ENCODE peak calls at places on chromosomes 12 and 14, in seven cellular contexts. Y, B, A, P, N, S and D are unnamed samples.
A peak's percentile ranks its signal among the peaks of the same experiment; 100 is the strongest.

GRCh38 chr12:31781894-31782540 is 53.2 kb upstream of the AMN1 start:
- DNase-seq in Y (no peak), B (no peak), A (no peak), P (no peak), N (no peak), S (no peak), D (no peak)

GRCh38 chr14:94767321-94767878 is 2.5 kb downstream of the GSC start:
- DNase-seq in Y (no peak), B (no peak), A (no peak), P (no peak), N (no peak), S (no peak), D (peak; percentile 20)

GRCh38 chr12:56296207-56296785 is 3.8 kb downstream of the CS start:
- DNase-seq in Y (no peak), B (no peak), A (no peak), P (no peak), N (no peak), S (no peak), D (no peak)

GRCh38 chr12:124386059-124386458 is 91.2 kb downstream of the RFLNA start:
- DNase-seq in Y (peak; percentile 68), B (no peak), A (no peak), P (no peak), N (no peak), S (peak; percentile 64), D (peak; percentile 48)

GRCh38 chr12:2944401-2945047 is 14.7 kb upstream of the TEAD4 start:
- DNase-seq in Y (peak; percentile 74), B (peak; percentile 84), A (no peak), P (no peak), N (peak; percentile 12), S (peak; percentile 34), D (peak; percentile 56)

GRCh38 chr12:122850695-122851350 is 15.6 kb downstream of the HIP1R start:
- DNase-seq in Y (peak; percentile 31), B (no peak), A (no peak), P (no peak), N (no peak), S (peak; percentile 67), D (peak; percentile 81)

GRCh38 chr12:98188649-98189048 is 326.7 kb upstream of the TMPO start:
- DNase-seq in Y (no peak), B (no peak), A (no peak), P (no peak), N (no peak), S (no peak), D (peak; percentile 62)

GRCh38 chr14:73612339-73613045 is at the start of gene ACOT6:
- DNase-seq in Y (peak; percentile 61), B (peak; percentile 77), A (peak; percentile 19), P (peak; percentile 82), N (peak; percentile 66), S (peak; percentile 83), D (peak; percentile 84)

GRCh38 chr12:116323696-116324386 is 46.3 kb upstream of the MED13L start:
- DNase-seq in Y (no peak), B (no peak), A (no peak), P (no peak), N (no peak), S (no peak), D (no peak)

GRCh38 chr12:3490848-3491382 is at the start of gene PRMT8:
- DNase-seq in Y (no peak), B (no peak), A (no peak), P (no peak), N (peak; percentile 48), S (no peak), D (peak; percentile 21)

GRCh38 chr14:72741836-72742681 is 151.8 kb downstream of the DPF3 start:
- DNase-seq in Y (no peak), B (no peak), A (no peak), P (no peak), N (no peak), S (no peak), D (no peak)

GRCh38 chr14:102155150-102155549 is 15.5 kb downstream of the WDR20 start:
- DNase-seq in Y (no peak), B (no peak), A (no peak), P (no peak), N (no peak), S (peak; percentile 31), D (peak; percentile 51)

GRCh38 chr12:131137836-131138637 is 184.3 kb downstream of the ADGRD1 start:
- DNase-seq in Y (no peak), B (no peak), A (no peak), P (no peak), N (no peak), S (no peak), D (no peak)

GRCh38 chr12:124842073-124842749 is 21.5 kb downstream of the SCARB1 start:
- DNase-seq in Y (no peak), B (no peak), A (no peak), P (no peak), N (no peak), S (no peak), D (no peak)

GRCh38 chr12:58877243-58877743 is 43.0 kb downstream of the LRIG3 start:
- DNase-seq in Y (peak; percentile 95), B (peak; percentile 86), A (no peak), P (no peak), N (no peak), S (peak; percentile 88), D (peak; percentile 95)

GRCh38 chr12:56377310-56377988 is 14.8 kb upstream of the APOF start:
- DNase-seq in Y (peak; percentile 53), B (no peak), A (no peak), P (no peak), N (no peak), S (peak; percentile 22), D (peak; percentile 12)

GRCh38 chr12:53575502-53576264 is 50.5 kb downstream of the ATF7 start:
- DNase-seq in Y (no peak), B (no peak), A (no peak), P (no peak), N (no peak), S (peak; percentile 49), D (peak; percentile 16)

GRCh38 chr14:24958271-24958670 is 91.7 kb downstream of the STXBP6 start:
- DNase-seq in Y (no peak), B (no peak), A (no peak), P (no peak), N (no peak), S (no peak), D (no peak)

GRCh38 chr12:91786490-91787272 is 359.0 kb downstream of the BTG1 start:
- DNase-seq in Y (no peak), B (no peak), A (no peak), P (no peak), N (no peak), S (no peak), D (no peak)

GRCh38 chr14:45034730-45035129 is 49.2 kb upstream of the PRPF39 start:
- DNase-seq in Y (no peak), B (no peak), A (no peak), P (no peak), N (no peak), S (no peak), D (no peak)

GRCh38 chr12:110403975-110404675 is 617 bp upstream of the ANAPC7 start:
- DNase-seq in Y (peak; percentile 84), B (peak; percentile 85), A (peak; percentile 16), P (peak; percentile 97), N (peak; percentile 67), S (peak; percentile 67), D (peak; percentile 78)

GRCh38 chr14:105475269-105475915 is 771 bp downstream of the CRIP2 start:
- DNase-seq in Y (peak; percentile 74), B (peak; percentile 42), A (no peak), P (no peak), N (no peak), S (no peak), D (no peak)

GRCh38 chr12:45214739-45215418 is 1.0 kb upstream of the ANO6 start:
- DNase-seq in Y (peak; percentile 64), B (no peak), A (no peak), P (no peak), N (no peak), S (peak; percentile 21), D (peak; percentile 26)

GRCh38 chr14:103393078-103393477 is 7.9 kb downstream of the MARK3 start:
- DNase-seq in Y (no peak), B (no peak), A (no peak), P (no peak), N (no peak), S (no peak), D (no peak)

GRCh38 chr12:82651489-82651888 is 35.2 kb upstream of the TMTC2 start:
- DNase-seq in Y (no peak), B (peak; percentile 55), A (no peak), P (no peak), N (no peak), S (no peak), D (no peak)

GRCh38 chr14:23123419-23123818 is 4.4 kb upstream of the CEBPE start:
- DNase-seq in Y (no peak), B (peak; percentile 42), A (no peak), P (no peak), N (no peak), S (no peak), D (no peak)

GRCh38 chr14:101604228-101604934 is 43.1 kb downstream of the DIO3 start:
- DNase-seq in Y (no peak), B (no peak), A (no peak), P (no peak), N (no peak), S (no peak), D (no peak)

GRCh38 chr14:36856095-36856878 is 194.6 kb downstream of the PAX9 start:
- DNase-seq in Y (no peak), B (peak; percentile 19), A (no peak), P (no peak), N (no peak), S (no peak), D (no peak)

GRCh38 chr12:106358410-106359241 is 1.1 kb downstream of the POLR3B start:
- DNase-seq in Y (peak; percentile 65), B (no peak), A (no peak), P (peak; percentile 63), N (no peak), S (peak; percentile 56), D (no peak)

GRCh38 chr12:24905431-24905830 is 43.5 kb downstream of the BCAT1 start:
- DNase-seq in Y (no peak), B (no peak), A (no peak), P (no peak), N (no peak), S (no peak), D (no peak)

GRCh38 chr12:544941-545635 is 85.3 kb downstream of the B4GALNT3 start:
- DNase-seq in Y (no peak), B (no peak), A (no peak), P (no peak), N (no peak), S (no peak), D (no peak)

GRCh38 chr12:3333991-3334391 is 157.0 kb upstream of the PRMT8 start:
- DNase-seq in Y (no peak), B (no peak), A (no peak), P (no peak), N (no peak), S (no peak), D (no peak)

GRCh38 chr14:31025335-31026075 is at the start of gene AP4S1:
- DNase-seq in Y (peak; percentile 27), B (peak; percentile 48), A (peak; percentile 53), P (peak; percentile 60), N (peak; percentile 45), S (peak; percentile 41), D (peak; percentile 59)

GRCh38 chr12:116896525-116896924 is 14.2 kb upstream of the FBXW8 start:
- DNase-seq in Y (no peak), B (no peak), A (no peak), P (no peak), N (no peak), S (no peak), D (no peak)

GRCh38 chr12:110844551-110845395 is 2.0 kb upstream of the CCDC63 start:
- DNase-seq in Y (no peak), B (no peak), A (no peak), P (no peak), N (no peak), S (no peak), D (peak; percentile 84)

GRCh38 chr12:110039085-110039807 is 9.1 kb downstream of the C12orf76 start:
- DNase-seq in Y (peak; percentile 95), B (peak; percentile 62), A (no peak), P (no peak), N (no peak), S (peak; percentile 96), D (peak; percentile 94)

GRCh38 chr14:36215217-36215598 is 38.7 kb upstream of the PTCSC3 start:
- DNase-seq in Y (no peak), B (no peak), A (no peak), P (no peak), N (no peak), S (no peak), D (no peak)

GRCh38 chr14:88164906-88165534 is 158.0 kb downstream of the KCNK10 start:
- DNase-seq in Y (no peak), B (no peak), A (no peak), P (no peak), N (no peak), S (no peak), D (no peak)